ENCODE peak calls at places on chromosomes 5 and 9, in six cellular contexts. V, A, Q, N, C and P are unnamed samples.

GRCh38 chr5:140246378-140247122 is 56.4 kb downstream of the PFDN1 start:
- DNase-seq in V (no peak), A (no peak), Q (no peak), N (no peak), C (no peak), P (no peak)

GRCh38 chr5:67166460-67166871 is 30.1 kb downstream of the CD180 start:
- DNase-seq in V (peak), A (peak), Q (no peak), N (no peak), C (no peak), P (no peak)

GRCh38 chr5:39469173-39469572 is 44.4 kb upstream of the DAB2 start:
- DNase-seq in V (no peak), A (no peak), Q (no peak), N (no peak), C (no peak), P (no peak)

GRCh38 chr9:133129001-133129799 is 8.2 kb upstream of the RALGDS start:
- DNase-seq in V (no peak), A (peak), Q (no peak), N (no peak), C (peak), P (no peak)

GRCh38 chr9:133113928-133114351 is 7.1 kb downstream of the RALGDS start:
- DNase-seq in V (no peak), A (peak), Q (no peak), N (no peak), C (no peak), P (no peak)

GRCh38 chr9:101383361-101383760 is 1.4 kb downstream of the BAAT start:
- DNase-seq in V (no peak), A (no peak), Q (no peak), N (no peak), C (no peak), P (no peak)

GRCh38 chr5:53331463-53331862 is 149.0 kb upstream of the FST start:
- DNase-seq in V (no peak), A (no peak), Q (no peak), N (no peak), C (no peak), P (peak)

GRCh38 chr9:86187121-86187520 is 72.3 kb downstream of the C9orf153 start:
- DNase-seq in V (no peak), A (no peak), Q (no peak), N (no peak), C (no peak), P (peak)

GRCh38 chr5:24804221-24804681 is 159.5 kb upstream of the CDH10 start:
- DNase-seq in V (no peak), A (no peak), Q (no peak), N (no peak), C (peak), P (no peak)

DNA sequence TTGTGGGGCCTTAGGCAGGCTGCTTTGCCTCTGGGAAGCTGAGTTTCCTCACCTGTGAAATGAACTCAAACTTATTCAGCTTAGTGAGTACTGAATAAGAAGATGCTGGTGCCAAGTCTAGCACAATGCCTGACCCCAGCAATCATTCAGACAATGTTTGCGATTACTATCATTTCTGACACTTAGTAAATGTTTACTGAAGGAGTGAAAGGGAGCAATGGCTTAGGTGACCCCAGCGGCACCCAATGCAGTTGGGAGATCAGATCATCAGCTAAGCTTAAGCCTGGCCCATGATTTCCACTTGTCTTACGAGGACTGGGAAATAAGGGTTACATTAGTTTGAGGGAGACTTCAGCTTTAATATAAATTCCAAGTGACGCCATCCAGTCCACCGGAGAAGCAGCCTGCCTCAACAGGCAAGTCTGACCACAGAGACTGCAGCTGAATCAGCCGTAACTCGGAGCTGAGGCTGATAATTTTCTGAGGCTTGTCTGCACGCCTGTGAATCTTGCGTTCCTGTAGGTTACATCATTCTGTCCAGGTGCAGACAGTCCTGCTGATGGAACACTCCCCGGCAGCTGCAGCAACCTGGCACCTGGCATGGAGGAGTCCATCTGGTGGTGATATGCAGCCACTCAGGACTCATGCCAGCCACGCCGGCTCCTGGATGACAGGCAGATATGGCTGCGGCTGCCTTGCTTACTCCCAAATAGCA is 34.8 kb upstream of the FGF1 start:
- DNase-seq in V (no peak), A (peak), Q (no peak), N (peak), C (peak), P (peak)
- TF ChIP-seq CTCF in V (no peak), A (no peak), Q (no peak), N (no peak), C (peak), P (peak)

GRCh38 chr5:173196133-173196952 is 38.7 kb downstream of the NKX2-5 start:
- DNase-seq in V (no peak), A (no peak), Q (no peak), N (no peak), C (no peak), P (no peak)
- TF ChIP-seq CTCF in V (no peak), A (no peak), Q (no peak), N (no peak), C (no peak), P (no peak)

DNA sequence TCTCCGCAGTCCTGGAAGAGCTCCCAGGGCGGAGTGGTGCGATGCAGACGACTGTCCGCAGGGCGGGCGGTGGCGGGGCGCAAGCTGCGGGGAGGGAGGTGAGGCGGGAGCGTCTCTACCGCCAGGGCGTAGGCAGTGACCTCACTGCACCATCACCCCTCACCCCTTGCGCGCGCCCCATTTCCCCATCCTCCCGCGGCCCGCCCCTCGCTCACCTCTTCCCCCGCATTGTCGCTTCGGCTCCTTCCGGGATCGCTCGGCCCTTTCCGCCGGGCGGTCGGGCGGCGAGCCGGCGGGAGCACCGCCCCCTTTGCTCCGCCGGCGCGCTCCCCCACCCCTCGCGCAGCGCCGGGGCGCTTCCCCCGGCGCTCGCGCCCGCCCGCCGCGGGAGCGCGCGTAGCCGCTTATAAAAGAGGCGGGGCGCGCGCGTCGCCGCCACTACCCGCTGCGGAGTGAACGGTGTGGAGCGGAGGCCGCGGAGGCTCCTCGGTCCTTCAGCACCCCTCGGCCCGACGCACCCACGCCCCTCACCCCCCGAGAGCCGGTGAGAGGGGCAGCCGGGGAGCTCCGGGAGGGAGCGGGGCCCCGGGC is at the start of gene SPTAN1:
- DNase-seq in V (peak), A (peak), Q (peak), N (peak), C (peak), P (peak)
- TF ChIP-seq CTCF in V (no peak), A (no peak), Q (peak), N (peak), C (no peak), P (no peak)

GRCh38 chr9:112112941-112113399 is 62.1 kb downstream of the SUSD1 start:
- DNase-seq in V (peak), A (no peak), Q (no peak), N (no peak), C (peak), P (peak)
- TF ChIP-seq CTCF in V (peak), A (peak), Q (peak), N (peak), C (peak), P (peak)

GRCh38 chr9:121852646-121853616 is 201.5 kb downstream of the DAB2IP start:
- DNase-seq in V (no peak), A (no peak), Q (no peak), N (no peak), C (no peak), P (no peak)
- TF ChIP-seq CTCF in V (no peak), A (no peak), Q (no peak), N (no peak), C (no peak), P (no peak)

GRCh38 chr9:90898229-90898628 is 96.6 kb downstream of the SYK start:
- DNase-seq in V (no peak), A (no peak), Q (no peak), N (no peak), C (no peak), P (no peak)
- TF ChIP-seq CTCF in V (no peak), A (no peak), Q (peak), N (no peak), C (no peak), P (no peak)

DNA sequence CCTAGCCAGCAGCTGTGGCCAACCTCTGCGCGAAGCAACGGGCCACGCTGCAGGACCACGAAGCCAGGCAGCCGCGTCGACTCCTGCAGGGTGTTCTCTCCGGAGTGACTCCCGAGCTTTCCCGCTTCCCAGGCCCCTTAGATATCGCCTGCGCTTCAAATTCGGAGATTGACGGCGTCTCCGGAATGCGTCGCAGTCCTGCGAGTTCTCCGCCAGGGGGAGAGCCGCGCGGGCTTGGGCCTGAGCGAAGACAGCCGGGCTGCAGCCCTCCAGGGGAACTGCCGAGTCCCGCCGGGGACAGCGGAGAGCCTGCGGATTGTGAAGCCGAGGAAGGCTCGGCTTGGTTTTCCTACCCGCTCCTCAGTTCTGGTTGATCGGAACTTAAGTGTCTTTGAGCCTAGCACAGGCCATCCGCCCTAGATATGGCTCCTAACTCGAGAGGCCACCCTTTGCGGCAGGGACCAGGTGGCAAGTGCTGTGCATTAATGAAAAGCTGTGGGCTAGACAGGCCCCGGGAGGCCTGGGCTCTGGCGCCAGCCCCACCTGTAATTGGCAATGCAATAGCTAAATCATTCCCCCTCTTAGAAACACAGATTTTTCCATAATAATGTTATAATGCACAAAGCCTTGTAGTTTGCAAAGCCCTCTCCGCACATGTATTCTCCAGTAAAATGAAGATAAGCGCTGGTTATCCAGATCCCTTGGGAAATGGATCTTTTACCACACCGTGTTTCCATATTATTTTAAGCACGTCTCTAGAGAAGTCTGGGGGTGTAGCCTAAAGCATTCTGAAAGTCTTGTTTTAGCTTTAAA is 863 bp upstream of the APBA1 start:
- DNase-seq in V (peak), A (peak), Q (peak), N (peak), C (peak), P (peak)
- TF ChIP-seq CTCF in V (peak), A (peak), Q (peak), N (peak), C (peak), P (peak)

GRCh38 chr9:130166399-130166798 is 5.8 kb upstream of the NCS1 start:
- DNase-seq in V (no peak), A (no peak), Q (no peak), N (no peak), C (no peak), P (no peak)

GRCh38 chr9:130171226-130172148 is 717 bp upstream of the NCS1 start:
- DNase-seq in V (peak), A (no peak), Q (no peak), N (no peak), C (no peak), P (no peak)

GRCh38 chr9:130165579-130165978 is 6.6 kb upstream of the NCS1 start:
- DNase-seq in V (no peak), A (no peak), Q (no peak), N (no peak), C (no peak), P (no peak)

GRCh38 chr9:130172161-130172857 is at the start of gene NCS1:
- DNase-seq in V (peak), A (peak), Q (peak), N (peak), C (peak), P (peak)

DNA sequence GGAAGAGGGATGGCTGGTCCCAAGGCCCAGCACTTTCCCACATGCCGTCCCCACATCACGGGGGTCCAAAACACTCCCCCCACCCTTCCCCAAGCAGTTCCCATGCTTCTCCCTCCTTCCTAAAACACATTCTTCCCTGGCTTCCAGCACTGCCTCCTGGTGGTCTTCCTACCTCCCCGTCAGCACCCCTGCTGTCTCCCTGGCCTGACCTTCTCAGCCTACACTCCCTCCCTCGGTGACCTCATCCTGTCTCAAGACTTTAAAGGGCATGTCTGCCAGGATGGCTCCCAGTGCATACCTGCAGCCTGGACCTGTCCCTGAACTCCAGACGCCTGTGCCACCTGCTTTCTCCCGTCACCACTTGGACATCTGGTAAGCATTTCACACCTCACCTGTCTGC is 4.3 kb upstream of the NCS1 start:
- DNase-seq in V (no peak), A (no peak), Q (no peak), N (no peak), C (no peak), P (no peak)
- TF ChIP-seq CTCF in V (no peak), A (no peak), Q (no peak), N (no peak), C (no peak), P (no peak)